ENCODE peak calls at places on chromosomes 12 and 14, in ten cellular contexts. D, P, A, Q, H, W, Y, B, R and V are unnamed samples.

GRCh38 chr12:31227401-31227981 is 98.5 kb downstream of the SINHCAF start:
- DNase-seq in D (no peak), P (no peak), A (no peak), Q (no peak), H (no peak), W (no peak), Y (no peak), B (no peak), R (no peak), V (no peak)

GRCh38 chr12:132357623-132358186 is 28.3 kb upstream of the GALNT9 start:
- DNase-seq in D (no peak), P (no peak), A (no peak), Q (no peak), H (no peak), W (no peak), Y (no peak), B (no peak), R (no peak), V (no peak)

GRCh38 chr12:99984271-99985128 is at the start of gene ANKS1B:
- DNase-seq in D (peak; percentile 59), P (no peak), A (peak; percentile 36), Q (no peak), H (no peak), W (peak; percentile 73), Y (no peak), B (peak; percentile 19), R (peak; percentile 76), V (peak; percentile 26)

GRCh38 chr12:58814036-58814435 is 106.3 kb downstream of the LRIG3 start:
- DNase-seq in D (no peak), P (no peak), A (no peak), Q (no peak), H (no peak), W (no peak), Y (no peak), B (no peak), R (no peak), V (no peak)

GRCh38 chr12:11702959-11703358 is 53.5 kb downstream of the ETV6 start:
- DNase-seq in D (no peak), P (no peak), A (no peak), Q (no peak), H (no peak), W (no peak), Y (no peak), B (no peak), R (no peak), V (no peak)

GRCh38 chr14:23398348-23398747 is 9.7 kb downstream of the MYH6 start:
- DNase-seq in D (no peak), P (peak; percentile 10), A (no peak), Q (no peak), H (no peak), W (no peak), Y (no peak), B (no peak), R (no peak), V (no peak)

GRCh38 chr12:65875635-65876034 is 51.4 kb downstream of the HMGA2 start:
- DNase-seq in D (no peak), P (no peak), A (no peak), Q (no peak), H (no peak), W (no peak), Y (no peak), B (no peak), R (no peak), V (no peak)

GRCh38 chr12:98738539-98738938 is 93.4 kb downstream of the APAF1 start:
- DNase-seq in D (no peak), P (no peak), A (no peak), Q (no peak), H (no peak), W (no peak), Y (no peak), B (no peak), R (no peak), V (no peak)

GRCh38 chr14:95467657-95468056 is 48.8 kb downstream of the SYNE3 start:
- DNase-seq in D (no peak), P (peak; percentile 40), A (no peak), Q (no peak), H (no peak), W (no peak), Y (no peak), B (no peak), R (no peak), V (no peak)

GRCh38 chr14:92615451-92615850 is 101.9 kb downstream of the RIN3 start:
- DNase-seq in D (no peak), P (no peak), A (no peak), Q (peak; percentile 47), H (no peak), W (no peak), Y (peak; percentile 43), B (no peak), R (no peak), V (no peak)

GRCh38 chr12:67658486-67658885 is 9.9 kb downstream of the DYRK2 start:
- DNase-seq in D (no peak), P (no peak), A (no peak), Q (no peak), H (no peak), W (no peak), Y (no peak), B (no peak), R (no peak), V (no peak)

GRCh38 chr12:27627123-27627835 is 69.0 kb upstream of the REP15 start:
- DNase-seq in D (peak; percentile 35), P (no peak), A (no peak), Q (no peak), H (no peak), W (no peak), Y (no peak), B (no peak), R (no peak), V (no peak)

GRCh38 chr12:105278043-105278697 is 42.2 kb upstream of the APPL2 start:
- DNase-seq in D (peak; percentile 25), P (no peak), A (no peak), Q (no peak), H (no peak), W (no peak), Y (no peak), B (peak; percentile 42), R (no peak), V (no peak)

GRCh38 chr12:108610856-108611605 is 13.1 kb upstream of the TMEM119 start:
- DNase-seq in D (no peak), P (no peak), A (no peak), Q (no peak), H (no peak), W (no peak), Y (no peak), B (no peak), R (no peak), V (no peak)

GRCh38 chr14:69483765-69484443 is 624 bp upstream of the PLEKHD1 start:
- DNase-seq in D (peak; percentile 61), P (no peak), A (no peak), Q (no peak), H (no peak), W (no peak), Y (no peak), B (no peak), R (no peak), V (peak; percentile 49)

GRCh38 chr14:105146181-105146975 is 22.2 kb downstream of the JAG2 start:
- DNase-seq in D (no peak), P (peak; percentile 43), A (no peak), Q (no peak), H (no peak), W (no peak), Y (no peak), B (no peak), R (no peak), V (no peak)

GRCh38 chr14:24098927-24099813 is 5.1 kb downstream of the PCK2 start:
- DNase-seq in D (no peak), P (peak; percentile 82), A (no peak), Q (no peak), H (no peak), W (no peak), Y (no peak), B (no peak), R (no peak), V (no peak)

GRCh38 chr12:112961074-112961473 is 17.2 kb upstream of the OAS2 start:
- DNase-seq in D (no peak), P (no peak), A (peak; percentile 57), Q (no peak), H (no peak), W (no peak), Y (no peak), B (no peak), R (no peak), V (no peak)

GRCh38 chr14:33777651-33778050 is 173.2 kb downstream of the EGLN3 start:
- DNase-seq in D (no peak), P (no peak), A (no peak), Q (no peak), H (no peak), W (no peak), Y (no peak), B (no peak), R (no peak), V (no peak)

GRCh38 chr14:77011226-77011762 is 17.2 kb downstream of the IRF2BPL start:
- DNase-seq in D (no peak), P (no peak), A (no peak), Q (no peak), H (no peak), W (no peak), Y (no peak), B (no peak), R (no peak), V (no peak)

GRCh38 chr14:30625533-30625932 is 3.4 kb downstream of the SCFD1 start:
- DNase-seq in D (no peak), P (no peak), A (no peak), Q (no peak), H (no peak), W (no peak), Y (no peak), B (no peak), R (no peak), V (no peak)

GRCh38 chr12:45244561-45245348 is 28.9 kb downstream of the ANO6 start:
- DNase-seq in D (no peak), P (no peak), A (no peak), Q (no peak), H (no peak), W (no peak), Y (no peak), B (no peak), R (no peak), V (no peak)

GRCh38 chr14:94110552-94111181 is at the start of gene IFI27:
- DNase-seq in D (peak; percentile 37), P (no peak), A (no peak), Q (no peak), H (no peak), W (peak; percentile 47), Y (no peak), B (peak; percentile 76), R (no peak), V (no peak)

GRCh38 chr12:75812341-75813018 is 219.1 kb downstream of the PHLDA1 start:
- DNase-seq in D (peak; percentile 36), P (no peak), A (no peak), Q (no peak), H (no peak), W (no peak), Y (no peak), B (no peak), R (no peak), V (peak; percentile 82)

GRCh38 chr14:102953100-102953499 is 30.6 kb downstream of the AMN start:
- DNase-seq in D (no peak), P (no peak), A (no peak), Q (no peak), H (no peak), W (no peak), Y (no peak), B (no peak), R (no peak), V (no peak)

GRCh38 chr12:53600490-53601295 is 25.5 kb downstream of the ATF7 start:
- DNase-seq in D (no peak), P (no peak), A (no peak), Q (no peak), H (no peak), W (no peak), Y (no peak), B (no peak), R (no peak), V (no peak)

GRCh38 chr12:123934829-123935228 is 37.8 kb downstream of the CCDC92 start:
- DNase-seq in D (no peak), P (no peak), A (no peak), Q (no peak), H (no peak), W (no peak), Y (no peak), B (no peak), R (no peak), V (no peak)

GRCh38 chr14:68401320-68401719 is 391.5 kb downstream of the ZFP36L1 start:
- DNase-seq in D (no peak), P (no peak), A (no peak), Q (no peak), H (peak; percentile 16), W (no peak), Y (no peak), B (no peak), R (no peak), V (no peak)